ENCODE peak calls at places on chromosomes 12 and 14, in ten cellular contexts. R is HFF-Myc, I is spleen, S is mucosa of descending colon, T is cardiac muscle cell, Q is cardiac fibroblast, L is choroid plexus epithelial cell, N is IMR-90, C is A549, Y is heart left ventricle. K is an unnamed sample.

GRCh38 chr12:52082988-52083637 is 3.6 kb downstream of the SMIM41 start:
- DNase-seq in R (no peak), I (peak; percentile 89), S (peak; percentile 69), T (peak; percentile 62), Q (peak; percentile 49), L (peak; percentile 77), N (peak; percentile 71), C (peak; percentile 85), Y (peak; percentile 44), K (peak; percentile 64)

GRCh38 chr14:73237786-73238261 is 518 bp downstream of the PAPLN start:
- DNase-seq in R (no peak), I (peak; percentile 76), S (no peak), T (no peak), Q (no peak), L (no peak), N (no peak), C (peak; percentile 48), Y (no peak), K (no peak)

GRCh38 chr14:69046468-69046867 is 67.4 kb upstream of the ACTN1 start:
- DNase-seq in R (no peak), I (no peak), S (no peak), T (peak; percentile 94), Q (peak; percentile 57), L (peak; percentile 65), N (peak; percentile 77), C (no peak), Y (peak; percentile 83), K (peak; percentile 94)

GRCh38 chr12:102958830-102959176 is 1.3 kb downstream of the ASCL1 start:
- DNase-seq in R (no peak), I (no peak), S (no peak), T (no peak), Q (no peak), L (no peak), N (no peak), C (no peak), Y (no peak), K (no peak)

GRCh38 chr12:25436206-25436912 is 116.7 kb downstream of the LMNTD1 start:
- DNase-seq in R (peak; percentile 77), I (no peak), S (no peak), T (peak; percentile 91), Q (peak; percentile 92), L (peak; percentile 94), N (peak; percentile 89), C (peak; percentile 63), Y (peak; percentile 29), K (peak; percentile 90)

GRCh38 chr12:27185234-27186045 is 58.6 kb upstream of the STK38L start:
- DNase-seq in R (no peak), I (no peak), S (no peak), T (peak; percentile 91), Q (peak; percentile 91), L (peak; percentile 91), N (peak; percentile 91), C (no peak), Y (no peak), K (peak; percentile 67)

GRCh38 chr14:86654558-86655184 is 1124.7 kb downstream of the FLRT2 start:
- DNase-seq in R (peak; percentile 19), I (no peak), S (peak; percentile 31), T (peak; percentile 73), Q (peak; percentile 46), L (peak; percentile 67), N (peak; percentile 26), C (peak; percentile 7), Y (peak; percentile 14), K (peak; percentile 57)

GRCh38 chr14:56810341-56810740 is at the start of gene OTX2:
- DNase-seq in R (no peak), I (no peak), S (no peak), T (no peak), Q (no peak), L (peak; percentile 7), N (no peak), C (no peak), Y (no peak), K (no peak)

GRCh38 chr14:105883066-105884005 is 357.0 kb downstream of the TMEM121 start:
- DNase-seq in R (no peak), I (peak; percentile 41), S (peak; percentile 14), T (no peak), Q (no peak), L (no peak), N (no peak), C (no peak), Y (peak; percentile 4), K (no peak)

DNA sequence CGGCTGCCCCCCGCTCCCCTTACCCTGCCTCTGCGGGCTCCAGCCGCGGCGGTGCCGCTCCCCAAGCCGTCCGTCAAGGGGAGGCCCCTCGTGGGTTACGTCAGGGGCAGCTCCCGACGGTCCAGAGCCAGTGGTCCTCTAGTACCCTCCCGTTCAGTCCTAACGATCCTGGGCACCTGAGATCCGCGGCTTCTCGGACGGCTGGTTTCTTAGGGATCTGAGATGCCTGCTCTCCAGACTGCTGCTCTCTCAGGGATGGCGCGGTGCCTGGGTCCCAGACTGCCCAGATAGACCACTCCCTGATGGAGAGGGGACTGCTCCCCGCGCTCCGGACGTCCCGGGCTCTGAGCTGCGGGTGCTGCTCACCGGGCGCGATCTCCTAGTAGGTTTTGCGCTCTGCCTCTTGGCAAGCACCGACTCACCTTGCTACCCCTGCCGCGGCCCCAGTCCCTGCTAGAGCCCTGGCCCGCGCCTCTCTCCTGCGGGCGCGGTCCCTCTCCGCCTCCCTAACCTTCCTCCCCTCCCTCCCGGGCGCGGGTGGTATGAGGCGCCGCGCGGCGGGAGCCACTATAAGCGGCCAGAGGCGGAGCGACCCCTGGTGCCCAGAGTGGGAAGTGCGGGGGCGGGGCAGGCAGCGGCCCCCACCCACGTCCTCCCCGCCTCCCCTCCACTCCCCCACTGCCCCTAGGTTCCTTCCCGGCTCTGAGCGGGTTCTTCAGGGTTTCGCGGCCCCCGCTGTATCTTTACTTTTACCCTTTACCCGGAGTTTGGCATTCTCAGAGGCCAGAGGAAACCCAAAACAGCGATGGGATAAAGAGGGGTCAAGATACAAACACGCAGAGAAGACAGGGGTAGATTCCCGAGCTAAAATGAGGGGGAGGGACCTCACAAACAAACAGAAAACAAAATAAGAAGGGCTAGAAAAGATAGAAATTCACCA is at the start of gene C1QL4:
- DNase-seq in R (no peak), I (peak; percentile 94), S (peak; percentile 91), T (peak; percentile 75), Q (peak; percentile 66), L (peak; percentile 64), N (peak; percentile 52), C (peak; percentile 84), Y (peak; percentile 81), K (peak; percentile 48)
- H3K4me3 ChIP-seq in R (peak within 1 kb of the TSS; percentile 29), I (peak within 1 kb of the TSS; percentile 30), S (no peak within 1 kb of the TSS), T (peak within 1 kb of the TSS; percentile 19), Q (peak within 1 kb of the TSS; percentile 45), L (peak within 1 kb of the TSS; percentile 43), N (peak within 1 kb of the TSS; percentile 57), C (peak within 1 kb of the TSS; percentile 64), Y (peak within 1 kb of the TSS; percentile 41), K (peak within 1 kb of the TSS; percentile 37)

GRCh38 chr12:57210461-57210860 is 6.1 kb upstream of the NXPH4 start:
- DNase-seq in R (no peak), I (no peak), S (no peak), T (no peak), Q (no peak), L (no peak), N (no peak), C (no peak), Y (no peak), K (no peak)
- TF ChIP-seq CTCF in R (no peak), I (no peak), S (no peak), T (no peak), Q (no peak), L (no peak), N (no peak), C (no peak), Y (no peak), K (no peak)

GRCh38 chr12:120581998-120582397 is 796 bp upstream of the POP5 start:
- DNase-seq in R (no peak), I (no peak), S (no peak), T (peak; percentile 21), Q (peak; percentile 55), L (no peak), N (peak; percentile 10), C (no peak), Y (no peak), K (peak; percentile 40)

GRCh38 chr12:120584343-120585149 is 3.3 kb upstream of the POP5 start:
- DNase-seq in R (no peak), I (peak; percentile 86), S (peak; percentile 82), T (peak; percentile 26), Q (peak; percentile 19), L (no peak), N (no peak), C (peak; percentile 29), Y (peak; percentile 39), K (peak; percentile 19)

GRCh38 chr12:120580787-120581723 is at the start of gene POP5:
- DNase-seq in R (peak; percentile 96), I (peak; percentile 98), S (peak; percentile 97), T (peak; percentile 98), Q (peak; percentile 98), L (peak; percentile 98), N (peak; percentile 96), C (peak; percentile 93), Y (peak; percentile 97), K (peak; percentile 97)

GRCh38 chr12:120586216-120586615 is 5.0 kb upstream of the POP5 start:
- DNase-seq in R (no peak), I (no peak), S (no peak), T (no peak), Q (no peak), L (no peak), N (no peak), C (no peak), Y (no peak), K (no peak)

DNA sequence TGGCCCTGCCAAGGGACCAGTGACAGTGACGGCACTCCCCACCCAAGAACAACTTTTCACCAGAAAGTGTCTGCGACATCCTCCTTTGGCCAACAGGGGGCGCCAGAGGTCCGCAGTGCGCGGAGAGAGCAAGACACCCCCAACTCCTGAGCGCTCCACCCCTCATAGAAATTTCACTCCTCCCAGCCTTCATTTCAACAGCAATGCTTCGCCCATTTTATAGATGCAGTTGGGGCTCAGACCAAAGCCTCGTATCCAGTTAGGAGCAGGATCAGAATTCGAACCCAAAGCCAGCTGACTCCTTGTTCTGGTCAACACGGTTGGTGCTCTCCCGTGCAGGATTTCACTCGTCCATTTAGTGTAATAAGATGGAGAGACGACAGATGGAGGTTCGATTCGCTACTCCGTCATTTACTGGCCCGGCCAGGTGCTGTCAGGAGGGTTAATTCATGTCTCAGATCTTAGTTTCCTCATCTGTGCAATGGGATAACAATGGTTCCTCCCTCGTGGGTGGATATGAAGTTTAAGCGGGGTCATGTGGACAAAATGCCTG is 2.4 kb upstream of the POP5 start:
- DNase-seq in R (peak; percentile 24), I (peak; percentile 94), S (peak; percentile 85), T (peak; percentile 72), Q (peak; percentile 69), L (peak; percentile 67), N (peak; percentile 61), C (peak; percentile 58), Y (peak; percentile 67), K (peak; percentile 60)
- H3K4me3 ChIP-seq in R (no peak overlapping the region), I (no peak overlapping the region), S (no peak overlapping the region), T (no peak overlapping the region), Q (no peak overlapping the region), L (no peak overlapping the region), N (peak overlapping the region; percentile 11), C (no peak overlapping the region), Y (no peak overlapping the region), K (peak overlapping the region; percentile 16)

GRCh38 chr12:127024791-127025190 is 1242.2 kb upstream of the TMEM132C start:
- DNase-seq in R (no peak), I (no peak), S (no peak), T (no peak), Q (no peak), L (no peak), N (no peak), C (no peak), Y (no peak), K (no peak)

DNA sequence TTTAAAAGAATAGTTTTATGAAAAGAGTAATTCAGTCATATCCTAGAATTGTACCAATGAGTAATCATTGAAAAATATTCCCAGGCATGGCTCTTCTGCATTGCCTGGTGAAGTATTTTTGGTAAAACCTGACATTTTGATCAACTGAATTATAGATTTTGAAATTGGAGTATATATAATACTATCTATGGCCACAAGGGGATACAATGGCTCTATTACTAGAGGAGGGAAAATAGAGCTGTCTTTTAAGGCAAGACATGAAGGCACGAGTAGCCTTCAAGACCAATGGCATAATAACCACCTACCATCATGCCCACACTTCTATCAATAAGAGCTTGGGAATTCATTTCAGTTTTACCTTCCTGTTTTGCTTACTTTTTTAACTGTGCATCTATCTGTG is 1241.4 kb upstream of the TMEM132C start:
- DNase-seq in R (no peak), I (no peak), S (no peak), T (no peak), Q (peak; percentile 28), L (peak; percentile 1), N (no peak), C (no peak), Y (no peak), K (peak; percentile 1)
- TF ChIP-seq CTCF in R (no peak), I (no peak), S (no peak), T (no peak), Q (peak; percentile 52), L (no peak), N (no peak), C (no peak), Y (no peak), K (peak; percentile 19)

K was measured in fibroblast of mammary gland.